ENCODE peak calls at places on chromosomes 7 and 10, in ten cellular contexts. One of them, this sample, is unnamed.

GRCh38 chr10:91653214-91653875 is 20.5 kb upstream of the PPP1R3C start:
- DNase-seq in GOT3: no peak
- DNase-seq in heart right ventricle: no peak
- DNase-seq in SK-N-DZ: no peak
- DNase-seq in keratinocyte: peak; percentile 92
- DNase-seq in GM10248: no peak
- DNase-seq in lower lobe of right lung: no peak
- DNase-seq in heart left ventricle: no peak
- DNase-seq in stimulated activated CD4-positive, alpha-beta T cell treated with anti-CD3 and anti-CD28 coated beads, Interleukin-2, amount 100 ng/mL, for 48 hours: no peak
- DNase-seq in Calu3: no peak
- DNase-seq in this sample: no peak

GRCh38 chr10:49310460-49310859 is 11.5 kb downstream of the C10orf71 start:
- DNase-seq in GM10248: no peak
- DNase-seq in stimulated activated CD4-positive, alpha-beta T cell treated with anti-CD3 and anti-CD28 coated beads, Interleukin-2, amount 100 ng/mL, for 48 hours: peak; percentile 9
- DNase-seq in Calu3: no peak
- DNase-seq in lower lobe of right lung: no peak
- DNase-seq in GOT3: no peak
- DNase-seq in heart right ventricle: no peak
- DNase-seq in SK-N-DZ: no peak
- DNase-seq in keratinocyte: no peak
- DNase-seq in heart left ventricle: no peak
- DNase-seq in this sample: no peak

GRCh38 chr7:25314729-25315267 is 86.5 kb upstream of the NPVF start:
- DNase-seq in heart right ventricle: no peak
- DNase-seq in SK-N-DZ: no peak
- DNase-seq in keratinocyte: no peak
- DNase-seq in heart left ventricle: no peak
- DNase-seq in GM10248: no peak
- DNase-seq in GOT3: no peak
- DNase-seq in lower lobe of right lung: no peak
- DNase-seq in stimulated activated CD4-positive, alpha-beta T cell treated with anti-CD3 and anti-CD28 coated beads, Interleukin-2, amount 100 ng/mL, for 48 hours: no peak
- DNase-seq in Calu3: peak; percentile 30
- DNase-seq in this sample: no peak

GRCh38 chr10:120715214-120715613 is 135.9 kb upstream of the WDR11 start:
- DNase-seq in heart left ventricle: no peak
- DNase-seq in GM10248: no peak
- DNase-seq in SK-N-DZ: no peak
- DNase-seq in heart right ventricle: no peak
- DNase-seq in keratinocyte: no peak
- DNase-seq in Calu3: no peak
- DNase-seq in GOT3: no peak
- DNase-seq in stimulated activated CD4-positive, alpha-beta T cell treated with anti-CD3 and anti-CD28 coated beads, Interleukin-2, amount 100 ng/mL, for 48 hours: no peak
- DNase-seq in lower lobe of right lung: no peak
- DNase-seq in this sample: no peak

GRCh38 chr10:44881639-44882038 is 29.5 kb upstream of the TMEM72 start:
- DNase-seq in SK-N-DZ: no peak
- DNase-seq in keratinocyte: no peak
- DNase-seq in GOT3: no peak
- DNase-seq in stimulated activated CD4-positive, alpha-beta T cell treated with anti-CD3 and anti-CD28 coated beads, Interleukin-2, amount 100 ng/mL, for 48 hours: no peak
- DNase-seq in heart right ventricle: no peak
- DNase-seq in GM10248: no peak
- DNase-seq in Calu3: no peak
- DNase-seq in heart left ventricle: no peak
- DNase-seq in lower lobe of right lung: no peak
- DNase-seq in this sample: no peak

GRCh38 chr7:2403718-2404648 is 572 bp downstream of the CHST12 start:
- DNase-seq in SK-N-DZ: peak; percentile 42
- DNase-seq in GOT3: no peak
- DNase-seq in keratinocyte: no peak
- DNase-seq in Calu3: peak; percentile 67
- DNase-seq in stimulated activated CD4-positive, alpha-beta T cell treated with anti-CD3 and anti-CD28 coated beads, Interleukin-2, amount 100 ng/mL, for 48 hours: no peak
- DNase-seq in GM10248: no peak
- DNase-seq in lower lobe of right lung: no peak
- DNase-seq in heart right ventricle: peak; percentile 43
- DNase-seq in heart left ventricle: peak; percentile 60
- DNase-seq in this sample: peak; percentile 66

GRCh38 chr7:30252885-30253795 is 31.3 kb upstream of the ZNRF2 start:
- DNase-seq in heart left ventricle: peak; percentile 80
- DNase-seq in stimulated activated CD4-positive, alpha-beta T cell treated with anti-CD3 and anti-CD28 coated beads, Interleukin-2, amount 100 ng/mL, for 48 hours: no peak
- DNase-seq in GM10248: no peak
- DNase-seq in GOT3: no peak
- DNase-seq in SK-N-DZ: no peak
- DNase-seq in Calu3: peak; percentile 73
- DNase-seq in lower lobe of right lung: peak; percentile 77
- DNase-seq in keratinocyte: no peak
- DNase-seq in heart right ventricle: peak; percentile 50
- DNase-seq in this sample: peak; percentile 65

GRCh38 chr7:156466262-156466661 is 174.3 kb upstream of the RNF32 start:
- DNase-seq in GOT3: no peak
- DNase-seq in keratinocyte: no peak
- DNase-seq in SK-N-DZ: no peak
- DNase-seq in stimulated activated CD4-positive, alpha-beta T cell treated with anti-CD3 and anti-CD28 coated beads, Interleukin-2, amount 100 ng/mL, for 48 hours: no peak
- DNase-seq in GM10248: no peak
- DNase-seq in lower lobe of right lung: no peak
- DNase-seq in heart right ventricle: no peak
- DNase-seq in heart left ventricle: no peak
- DNase-seq in Calu3: no peak
- DNase-seq in this sample: no peak

GRCh38 chr10:131676448-131676847 is 224.4 kb upstream of the PPP2R2D start:
- DNase-seq in heart left ventricle: no peak
- DNase-seq in stimulated activated CD4-positive, alpha-beta T cell treated with anti-CD3 and anti-CD28 coated beads, Interleukin-2, amount 100 ng/mL, for 48 hours: no peak
- DNase-seq in SK-N-DZ: no peak
- DNase-seq in Calu3: no peak
- DNase-seq in keratinocyte: no peak
- DNase-seq in heart right ventricle: no peak
- DNase-seq in GM10248: no peak
- DNase-seq in GOT3: no peak
- DNase-seq in lower lobe of right lung: no peak
- DNase-seq in this sample: no peak

GRCh38 chr10:129364949-129365348 is 102.1 kb upstream of the MGMT start:
- DNase-seq in lower lobe of right lung: no peak
- DNase-seq in keratinocyte: no peak
- DNase-seq in heart right ventricle: no peak
- DNase-seq in SK-N-DZ: no peak
- DNase-seq in GOT3: no peak
- DNase-seq in heart left ventricle: no peak
- DNase-seq in Calu3: no peak
- DNase-seq in GM10248: no peak
- DNase-seq in stimulated activated CD4-positive, alpha-beta T cell treated with anti-CD3 and anti-CD28 coated beads, Interleukin-2, amount 100 ng/mL, for 48 hours: no peak
- DNase-seq in this sample: no peak

GRCh38 chr10:35340975-35341374 is 4.7 kb downstream of the CCNY start:
- DNase-seq in GOT3: no peak
- DNase-seq in heart right ventricle: peak; percentile 32
- DNase-seq in SK-N-DZ: no peak
- DNase-seq in keratinocyte: no peak
- DNase-seq in lower lobe of right lung: no peak
- DNase-seq in Calu3: no peak
- DNase-seq in heart left ventricle: peak; percentile 47
- DNase-seq in GM10248: no peak
- DNase-seq in stimulated activated CD4-positive, alpha-beta T cell treated with anti-CD3 and anti-CD28 coated beads, Interleukin-2, amount 100 ng/mL, for 48 hours: no peak
- DNase-seq in this sample: peak; percentile 34

GRCh38 chr10:9254353-9254752 is 1199.9 kb downstream of the GATA3 start:
- DNase-seq in keratinocyte: no peak
- DNase-seq in GM10248: no peak
- DNase-seq in Calu3: no peak
- DNase-seq in heart right ventricle: no peak
- DNase-seq in GOT3: no peak
- DNase-seq in lower lobe of right lung: no peak
- DNase-seq in heart left ventricle: no peak
- DNase-seq in SK-N-DZ: no peak
- DNase-seq in stimulated activated CD4-positive, alpha-beta T cell treated with anti-CD3 and anti-CD28 coated beads, Interleukin-2, amount 100 ng/mL, for 48 hours: no peak
- DNase-seq in this sample: no peak

GRCh38 chr7:51543801-51544553 is 227.4 kb upstream of the COBL start:
- DNase-seq in GOT3: no peak
- DNase-seq in lower lobe of right lung: no peak
- DNase-seq in keratinocyte: no peak
- DNase-seq in stimulated activated CD4-positive, alpha-beta T cell treated with anti-CD3 and anti-CD28 coated beads, Interleukin-2, amount 100 ng/mL, for 48 hours: no peak
- DNase-seq in heart left ventricle: no peak
- DNase-seq in GM10248: no peak
- DNase-seq in heart right ventricle: no peak
- DNase-seq in Calu3: no peak
- DNase-seq in SK-N-DZ: no peak
- DNase-seq in this sample: no peak

GRCh38 chr7:35353481-35353880 is 99.6 kb upstream of the TBX20 start:
- DNase-seq in stimulated activated CD4-positive, alpha-beta T cell treated with anti-CD3 and anti-CD28 coated beads, Interleukin-2, amount 100 ng/mL, for 48 hours: no peak
- DNase-seq in keratinocyte: no peak
- DNase-seq in GM10248: no peak
- DNase-seq in Calu3: no peak
- DNase-seq in GOT3: no peak
- DNase-seq in heart left ventricle: no peak
- DNase-seq in lower lobe of right lung: no peak
- DNase-seq in heart right ventricle: no peak
- DNase-seq in SK-N-DZ: peak; percentile 74
- DNase-seq in this sample: no peak

GRCh38 chr10:4450981-4451501 is 375.0 kb upstream of the AKR1E2 start:
- DNase-seq in heart left ventricle: no peak
- DNase-seq in lower lobe of right lung: no peak
- DNase-seq in GM10248: no peak
- DNase-seq in Calu3: no peak
- DNase-seq in keratinocyte: no peak
- DNase-seq in SK-N-DZ: no peak
- DNase-seq in heart right ventricle: no peak
- DNase-seq in stimulated activated CD4-positive, alpha-beta T cell treated with anti-CD3 and anti-CD28 coated beads, Interleukin-2, amount 100 ng/mL, for 48 hours: no peak
- DNase-seq in GOT3: no peak
- DNase-seq in this sample: no peak

GRCh38 chr7:92781117-92781720 is 55.2 kb downstream of the CDK6 start:
- DNase-seq in SK-N-DZ: peak; percentile 65
- DNase-seq in lower lobe of right lung: no peak
- DNase-seq in GOT3: no peak
- DNase-seq in heart left ventricle: peak; percentile 46
- DNase-seq in keratinocyte: no peak
- DNase-seq in heart right ventricle: peak; percentile 31
- DNase-seq in GM10248: no peak
- DNase-seq in Calu3: no peak
- DNase-seq in stimulated activated CD4-positive, alpha-beta T cell treated with anti-CD3 and anti-CD28 coated beads, Interleukin-2, amount 100 ng/mL, for 48 hours: no peak
- DNase-seq in this sample: no peak

GRCh38 chr7:8126768-8127167 is 135.2 kb downstream of the ICA1 start:
- DNase-seq in lower lobe of right lung: no peak
- DNase-seq in heart right ventricle: no peak
- DNase-seq in heart left ventricle: no peak
- DNase-seq in stimulated activated CD4-positive, alpha-beta T cell treated with anti-CD3 and anti-CD28 coated beads, Interleukin-2, amount 100 ng/mL, for 48 hours: no peak
- DNase-seq in GOT3: no peak
- DNase-seq in GM10248: no peak
- DNase-seq in keratinocyte: no peak
- DNase-seq in Calu3: no peak
- DNase-seq in SK-N-DZ: no peak
- DNase-seq in this sample: no peak

GRCh38 chr7:99224263-99224947 is 16.5 kb upstream of the KPNA7 start:
- DNase-seq in GM10248: no peak
- DNase-seq in GOT3: no peak
- DNase-seq in heart right ventricle: no peak
- DNase-seq in SK-N-DZ: no peak
- DNase-seq in stimulated activated CD4-positive, alpha-beta T cell treated with anti-CD3 and anti-CD28 coated beads, Interleukin-2, amount 100 ng/mL, for 48 hours: no peak
- DNase-seq in Calu3: peak; percentile 62
- DNase-seq in lower lobe of right lung: no peak
- DNase-seq in keratinocyte: no peak
- DNase-seq in heart left ventricle: no peak
- DNase-seq in this sample: no peak

GRCh38 chr7:73715648-73716317 is 3.7 kb downstream of the STX1A start:
- DNase-seq in keratinocyte: peak; percentile 75
- DNase-seq in lower lobe of right lung: no peak
- DNase-seq in Calu3: peak; percentile 87
- DNase-seq in SK-N-DZ: peak; percentile 73
- DNase-seq in GM10248: no peak
- DNase-seq in heart right ventricle: no peak
- DNase-seq in heart left ventricle: no peak
- DNase-seq in stimulated activated CD4-positive, alpha-beta T cell treated with anti-CD3 and anti-CD28 coated beads, Interleukin-2, amount 100 ng/mL, for 48 hours: peak; percentile 60
- DNase-seq in GOT3: peak; percentile 80
- DNase-seq in this sample: peak; percentile 22

GRCh38 chr10:98326621-98327027 is 58.6 kb upstream of the LOXL4 start:
- DNase-seq in keratinocyte: no peak
- DNase-seq in heart left ventricle: peak; percentile 51
- DNase-seq in lower lobe of right lung: no peak
- DNase-seq in GM10248: no peak
- DNase-seq in Calu3: no peak
- DNase-seq in GOT3: no peak
- DNase-seq in heart right ventricle: peak; percentile 42
- DNase-seq in SK-N-DZ: no peak
- DNase-seq in stimulated activated CD4-positive, alpha-beta T cell treated with anti-CD3 and anti-CD28 coated beads, Interleukin-2, amount 100 ng/mL, for 48 hours: no peak
- DNase-seq in this sample: no peak

This sample was measured in cardiac muscle cell.